ENCODE peak calls at places on chromosome 7, in five cellular contexts. G is stimulated activated CD4-positive, alpha-beta T cell treated with anti-CD3 and anti-CD28 coated beads, Interleukin-2, amount 100 ng/mL, for 48 hours; I is endothelial cell; Y is A549; Q is Daoy. P is an unnamed sample.

GRCh38 chr7:142832452-142832851 is 22.4 kb upstream of the EPHB6 start:
- DNase-seq in I (no peak), G (no peak), Q (peak), Y (no peak), P (no peak)

GRCh38 chr7:27606270-27607209 is 56.1 kb downstream of the HIBADH start:
- DNase-seq in G (no peak), Y (no peak), I (no peak), Q (peak), P (peak)

GRCh38 chr7:42096262-42096661 is 140.7 kb downstream of the GLI3 start:
- DNase-seq in G (no peak), Y (no peak), I (no peak), Q (no peak), P (no peak)

GRCh38 chr7:151694441-151694827 is 174.7 kb upstream of the RHEB start:
- DNase-seq in G (no peak), Y (no peak), I (no peak), Q (no peak), P (no peak)

GRCh38 chr7:131249003-131249402 is 78.7 kb upstream of the MKLN1 start:
- DNase-seq in Q (peak), G (no peak), Y (peak), I (no peak), P (peak)

GRCh38 chr7:43469051-43469450 is 113.9 kb upstream of the STK17A start:
- DNase-seq in Y (no peak), Q (no peak), I (no peak), G (no peak), P (no peak)

GRCh38 chr7:130473289-130473688 is 18.6 kb upstream of the MEST start:
- DNase-seq in I (no peak), Y (no peak), G (no peak), Q (no peak), P (no peak)

GRCh38 chr7:55132890-55133551 is 114.2 kb downstream of the EGFR start:
- DNase-seq in Q (peak), Y (peak), G (peak), I (no peak), P (peak)

GRCh38 chr7:1452205-1452604 is 7.1 kb downstream of the MICALL2 start:
- DNase-seq in Y (no peak), I (no peak), Q (no peak), G (no peak), P (no peak)

GRCh38 chr7:86925221-86925620 is 134.2 kb downstream of the ELAPOR2 start:
- DNase-seq in Q (no peak), Y (no peak), I (no peak), G (no peak), P (no peak)

GRCh38 chr7:2542011-2542923 is 13.1 kb downstream of the BRAT1 start:
- DNase-seq in G (no peak), Y (no peak), Q (no peak), I (no peak), P (no peak)

GRCh38 chr7:3217166-3217565 is 83.9 kb upstream of the SDK1 start:
- DNase-seq in Y (no peak), G (no peak), I (no peak), Q (peak), P (no peak)

GRCh38 chr7:19587291-19587690 is 121.5 kb downstream of the POLR1F start:
- DNase-seq in Q (peak), Y (no peak), G (no peak), I (no peak), P (no peak)

GRCh38 chr7:34168013-34168412 is 262.7 kb downstream of the BMPER start:
- DNase-seq in Q (no peak), Y (no peak), G (no peak), I (no peak), P (no peak)

GRCh38 chr7:39720586-39720985 is 97.2 kb downstream of the RALA start:
- DNase-seq in Y (no peak), I (no peak), G (no peak), Q (peak), P (no peak)

GRCh38 chr7:2523941-2524807 is 4.6 kb downstream of the LFNG start:
- DNase-seq in Y (peak), Q (peak), I (peak), G (no peak), P (no peak)

GRCh38 chr7:156703773-156704482 is 63.4 kb downstream of the RNF32 start:
- DNase-seq in I (no peak), Y (no peak), Q (no peak), G (no peak), P (no peak)

P was measured in epithelial cell of proximal tubule.